ENCODE peak calls at places on chromosomes 2 and 18, in five cellular contexts. H is stimulated activated CD8-positive, alpha-beta memory T cell treated with anti-CD3 and anti-CD28 coated beads, Interleukin-12 subunit alpha, Interleukin-12 subunit beta, amount 100 ng/mL, for 4 hours; M is HS-5; F is effector memory CD4-positive, alpha-beta T cell; A is astrocyte of the hippocampus. L is an unnamed sample.

GRCh38 chr2:207352978-207353377 is 176.8 kb upstream of the CREB1 start:
- DNase-seq in H (no peak), M (no peak), F (no peak), A (no peak), L (no peak)

GRCh38 chr2:110746586-110747521 is 14.5 kb downstream of the ACOXL start:
- DNase-seq in H (no peak), M (no peak), F (no peak), A (no peak), L (no peak)

GRCh38 chr2:58357521-58357920 is 116.4 kb upstream of the FANCL start:
- DNase-seq in H (no peak), M (no peak), F (no peak), A (no peak), L (no peak)

GRCh38 chr2:159010340-159010739 is 41.9 kb downstream of the TANC1 start:
- DNase-seq in H (no peak), M (peak; percentile 29), F (no peak), A (peak; percentile 84), L (no peak)

GRCh38 chr2:62038980-62039771 is 133.7 kb downstream of the COMMD1 start:
- DNase-seq in H (no peak), M (peak; percentile 8), F (no peak), A (peak; percentile 22), L (no peak)

GRCh38 chr2:147649963-147650362 is 194.9 kb upstream of the ACVR2A start:
- DNase-seq in H (no peak), M (no peak), F (no peak), A (peak; percentile 20), L (no peak)

GRCh38 chr2:28716265-28716865 is 35.3 kb upstream of the PPP1CB start:
- DNase-seq in H (no peak), M (peak; percentile 78), F (no peak), A (peak; percentile 93), L (no peak)

GRCh38 chr2:237280235-237280634 is 133.7 kb downstream of the COL6A3 start:
- DNase-seq in H (no peak), M (peak; percentile 98), F (no peak), A (peak; percentile 86), L (no peak)

GRCh38 chr18:22307528-22307927 is 110.2 kb downstream of the CTAGE1 start:
- DNase-seq in H (no peak), M (no peak), F (no peak), A (no peak), L (no peak)

GRCh38 chr2:212773808-212774339 is 235.3 kb upstream of the ERBB4 start:
- DNase-seq in H (no peak), M (no peak), F (no peak), A (no peak), L (no peak)

GRCh38 chr18:77140439-77141109 is 8.0 kb upstream of the MBP start:
- DNase-seq in H (no peak), M (no peak), F (no peak), A (no peak), L (no peak)

GRCh38 chr18:70289351-70290330 is 796 bp downstream of the SOCS6 start:
- DNase-seq in H (no peak), M (no peak), F (no peak), A (peak; percentile 77), L (no peak)

GRCh38 chr2:124024491-124025348 is at the start of gene CNTNAP5:
- DNase-seq in H (no peak), M (no peak), F (no peak), A (peak; percentile 63), L (no peak)

GRCh38 chr18:76351961-76352581 is 143.0 kb downstream of the ZNF516 start:
- DNase-seq in H (no peak), M (no peak), F (no peak), A (peak; percentile 72), L (no peak)

GRCh38 chr2:205115516-205115915 is 566.8 kb upstream of the NRP2 start:
- DNase-seq in H (no peak), M (no peak), F (no peak), A (no peak), L (no peak)

GRCh38 chr18:11714244-11714918 is 25.3 kb downstream of the GNAL start:
- DNase-seq in H (no peak), M (no peak), F (no peak), A (no peak), L (no peak)

GRCh38 chr2:203510256-203510940 is 24.7 kb downstream of the RAPH1 start:
- DNase-seq in H (no peak), M (no peak), F (no peak), A (no peak), L (no peak)

GRCh38 chr18:77762632-77763031 is 513.0 kb downstream of the GALR1 start:
- DNase-seq in H (no peak), M (no peak), F (no peak), A (no peak), L (no peak)

GRCh38 chr2:1136071-1136470 is 185.4 kb downstream of the SNTG2 start:
- DNase-seq in H (no peak), M (no peak), F (no peak), A (peak; percentile 11), L (no peak)

GRCh38 chr2:129004485-129004884 is 685.8 kb upstream of the HS6ST1 start:
- DNase-seq in H (no peak), M (no peak), F (no peak), A (no peak), L (no peak)

L was measured in T-helper 17 cell.